ENCODE peak calls at places on chromosome 11, in nine cellular contexts. One of them, this sample, is unnamed.

GRCh38 chr11:114159320-114159719 is 99.8 kb downstream of the ZBTB16 start:
- DNase-seq in heart right ventricle: no peak
- DNase-seq in caudate nucleus: no peak
- DNase-seq in coronary artery: no peak
- DNase-seq in SW 1271: no peak
- DNase-seq in immature natural killer cell: no peak
- DNase-seq in activated CD4-positive, alpha-beta T cell treated with anti-CD3 and anti-CD28 coated beads, Interleukin-2, amount 10 ng/mL, durations not matched to agents 7 days and 5 days: no peak
- DNase-seq in stimulated activated CD8-positive, alpha-beta memory T cell treated with anti-CD3 and anti-CD28 coated beads, Interleukin-12 subunit alpha, Interleukin-12 subunit beta, amount 100 ng/mL, for 1 hour: no peak
- DNase-seq in NCI-H774: no peak
- DNase-seq in this sample: no peak

GRCh38 chr11:73577496-73577917 is 20.4 kb downstream of the FAM168A start:
- DNase-seq in activated CD4-positive, alpha-beta T cell treated with anti-CD3 and anti-CD28 coated beads, Interleukin-2, amount 10 ng/mL, durations not matched to agents 7 days and 5 days: peak
- DNase-seq in stimulated activated CD8-positive, alpha-beta memory T cell treated with anti-CD3 and anti-CD28 coated beads, Interleukin-12 subunit alpha, Interleukin-12 subunit beta, amount 100 ng/mL, for 1 hour: no peak
- DNase-seq in coronary artery: no peak
- DNase-seq in SW 1271: no peak
- DNase-seq in immature natural killer cell: no peak
- DNase-seq in heart right ventricle: no peak
- DNase-seq in NCI-H774: no peak
- DNase-seq in caudate nucleus: no peak
- DNase-seq in this sample: no peak

GRCh38 chr11:70650075-70650909 is 252.0 kb downstream of the CTTN start:
- DNase-seq in activated CD4-positive, alpha-beta T cell treated with anti-CD3 and anti-CD28 coated beads, Interleukin-2, amount 10 ng/mL, durations not matched to agents 7 days and 5 days: peak
- DNase-seq in heart right ventricle: peak
- DNase-seq in SW 1271: peak
- DNase-seq in NCI-H774: no peak
- DNase-seq in caudate nucleus: no peak
- DNase-seq in stimulated activated CD8-positive, alpha-beta memory T cell treated with anti-CD3 and anti-CD28 coated beads, Interleukin-12 subunit alpha, Interleukin-12 subunit beta, amount 100 ng/mL, for 1 hour: no peak
- DNase-seq in immature natural killer cell: peak
- DNase-seq in coronary artery: no peak
- DNase-seq in this sample: peak

GRCh38 chr11:47378011-47378835 is at the start of gene SPI1:
- DNase-seq in SW 1271: no peak
- DNase-seq in immature natural killer cell: no peak
- DNase-seq in stimulated activated CD8-positive, alpha-beta memory T cell treated with anti-CD3 and anti-CD28 coated beads, Interleukin-12 subunit alpha, Interleukin-12 subunit beta, amount 100 ng/mL, for 1 hour: no peak
- DNase-seq in coronary artery: no peak
- DNase-seq in caudate nucleus: no peak
- DNase-seq in activated CD4-positive, alpha-beta T cell treated with anti-CD3 and anti-CD28 coated beads, Interleukin-2, amount 10 ng/mL, durations not matched to agents 7 days and 5 days: no peak
- DNase-seq in heart right ventricle: peak
- DNase-seq in NCI-H774: no peak
- DNase-seq in this sample: no peak

GRCh38 chr11:34161812-34162506 is 56.5 kb downstream of the NAT10 start:
- DNase-seq in SW 1271: no peak
- DNase-seq in activated CD4-positive, alpha-beta T cell treated with anti-CD3 and anti-CD28 coated beads, Interleukin-2, amount 10 ng/mL, durations not matched to agents 7 days and 5 days: peak
- DNase-seq in caudate nucleus: no peak
- DNase-seq in coronary artery: no peak
- DNase-seq in stimulated activated CD8-positive, alpha-beta memory T cell treated with anti-CD3 and anti-CD28 coated beads, Interleukin-12 subunit alpha, Interleukin-12 subunit beta, amount 100 ng/mL, for 1 hour: peak
- DNase-seq in NCI-H774: no peak
- DNase-seq in immature natural killer cell: peak
- DNase-seq in heart right ventricle: no peak
- DNase-seq in this sample: no peak

GRCh38 chr11:70490723-70491558 is 92.6 kb downstream of the CTTN start:
- DNase-seq in NCI-H774: no peak
- DNase-seq in SW 1271: no peak
- DNase-seq in heart right ventricle: no peak
- DNase-seq in immature natural killer cell: no peak
- DNase-seq in stimulated activated CD8-positive, alpha-beta memory T cell treated with anti-CD3 and anti-CD28 coated beads, Interleukin-12 subunit alpha, Interleukin-12 subunit beta, amount 100 ng/mL, for 1 hour: no peak
- DNase-seq in activated CD4-positive, alpha-beta T cell treated with anti-CD3 and anti-CD28 coated beads, Interleukin-2, amount 10 ng/mL, durations not matched to agents 7 days and 5 days: no peak
- DNase-seq in caudate nucleus: no peak
- DNase-seq in coronary artery: no peak
- DNase-seq in this sample: no peak

GRCh38 chr11:19365743-19366410 is 125.1 kb upstream of the E2F8 start:
- DNase-seq in stimulated activated CD8-positive, alpha-beta memory T cell treated with anti-CD3 and anti-CD28 coated beads, Interleukin-12 subunit alpha, Interleukin-12 subunit beta, amount 100 ng/mL, for 1 hour: no peak
- DNase-seq in heart right ventricle: no peak
- DNase-seq in activated CD4-positive, alpha-beta T cell treated with anti-CD3 and anti-CD28 coated beads, Interleukin-2, amount 10 ng/mL, durations not matched to agents 7 days and 5 days: no peak
- DNase-seq in immature natural killer cell: no peak
- DNase-seq in NCI-H774: peak
- DNase-seq in coronary artery: peak
- DNase-seq in caudate nucleus: no peak
- DNase-seq in SW 1271: no peak
- DNase-seq in this sample: no peak

GRCh38 chr11:131999084-131999483 is 628.7 kb downstream of the NTM start:
- DNase-seq in NCI-H774: no peak
- DNase-seq in activated CD4-positive, alpha-beta T cell treated with anti-CD3 and anti-CD28 coated beads, Interleukin-2, amount 10 ng/mL, durations not matched to agents 7 days and 5 days: no peak
- DNase-seq in immature natural killer cell: no peak
- DNase-seq in coronary artery: no peak
- DNase-seq in heart right ventricle: no peak
- DNase-seq in caudate nucleus: no peak
- DNase-seq in stimulated activated CD8-positive, alpha-beta memory T cell treated with anti-CD3 and anti-CD28 coated beads, Interleukin-12 subunit alpha, Interleukin-12 subunit beta, amount 100 ng/mL, for 1 hour: no peak
- DNase-seq in SW 1271: no peak
- DNase-seq in this sample: no peak

GRCh38 chr11:61362542-61362875 is 335 bp downstream of the TMEM138 start:
- DNase-seq in activated CD4-positive, alpha-beta T cell treated with anti-CD3 and anti-CD28 coated beads, Interleukin-2, amount 10 ng/mL, durations not matched to agents 7 days and 5 days: peak
- DNase-seq in SW 1271: peak
- DNase-seq in stimulated activated CD8-positive, alpha-beta memory T cell treated with anti-CD3 and anti-CD28 coated beads, Interleukin-12 subunit alpha, Interleukin-12 subunit beta, amount 100 ng/mL, for 1 hour: peak
- DNase-seq in NCI-H774: no peak
- DNase-seq in coronary artery: peak
- DNase-seq in caudate nucleus: no peak
- DNase-seq in immature natural killer cell: no peak
- DNase-seq in heart right ventricle: no peak
- DNase-seq in this sample: no peak

GRCh38 chr11:554824-555499 is 5.6 kb downstream of the LMNTD2 start:
- DNase-seq in stimulated activated CD8-positive, alpha-beta memory T cell treated with anti-CD3 and anti-CD28 coated beads, Interleukin-12 subunit alpha, Interleukin-12 subunit beta, amount 100 ng/mL, for 1 hour: peak
- DNase-seq in immature natural killer cell: peak
- DNase-seq in NCI-H774: peak
- DNase-seq in activated CD4-positive, alpha-beta T cell treated with anti-CD3 and anti-CD28 coated beads, Interleukin-2, amount 10 ng/mL, durations not matched to agents 7 days and 5 days: peak
- DNase-seq in heart right ventricle: peak
- DNase-seq in SW 1271: peak
- DNase-seq in caudate nucleus: peak
- DNase-seq in coronary artery: no peak
- DNase-seq in this sample: no peak

GRCh38 chr11:74465291-74465708 is 2.0 kb downstream of the KCNE3 start:
- DNase-seq in NCI-H774: no peak
- DNase-seq in coronary artery: no peak
- DNase-seq in heart right ventricle: no peak
- DNase-seq in SW 1271: no peak
- DNase-seq in activated CD4-positive, alpha-beta T cell treated with anti-CD3 and anti-CD28 coated beads, Interleukin-2, amount 10 ng/mL, durations not matched to agents 7 days and 5 days: no peak
- DNase-seq in caudate nucleus: no peak
- DNase-seq in immature natural killer cell: no peak
- DNase-seq in stimulated activated CD8-positive, alpha-beta memory T cell treated with anti-CD3 and anti-CD28 coated beads, Interleukin-12 subunit alpha, Interleukin-12 subunit beta, amount 100 ng/mL, for 1 hour: no peak
- DNase-seq in this sample: no peak

GRCh38 chr11:83195176-83195531 is 1.6 kb downstream of the ANKRD42 start:
- DNase-seq in SW 1271: no peak
- DNase-seq in activated CD4-positive, alpha-beta T cell treated with anti-CD3 and anti-CD28 coated beads, Interleukin-2, amount 10 ng/mL, durations not matched to agents 7 days and 5 days: no peak
- DNase-seq in stimulated activated CD8-positive, alpha-beta memory T cell treated with anti-CD3 and anti-CD28 coated beads, Interleukin-12 subunit alpha, Interleukin-12 subunit beta, amount 100 ng/mL, for 1 hour: no peak
- DNase-seq in immature natural killer cell: no peak
- DNase-seq in caudate nucleus: no peak
- DNase-seq in heart right ventricle: no peak
- DNase-seq in coronary artery: no peak
- DNase-seq in NCI-H774: no peak
- DNase-seq in this sample: no peak

GRCh38 chr11:120646206-120646605 is 134.7 kb downstream of the GRIK4 start:
- DNase-seq in NCI-H774: no peak
- DNase-seq in caudate nucleus: no peak
- DNase-seq in activated CD4-positive, alpha-beta T cell treated with anti-CD3 and anti-CD28 coated beads, Interleukin-2, amount 10 ng/mL, durations not matched to agents 7 days and 5 days: no peak
- DNase-seq in immature natural killer cell: no peak
- DNase-seq in SW 1271: no peak
- DNase-seq in stimulated activated CD8-positive, alpha-beta memory T cell treated with anti-CD3 and anti-CD28 coated beads, Interleukin-12 subunit alpha, Interleukin-12 subunit beta, amount 100 ng/mL, for 1 hour: no peak
- DNase-seq in coronary artery: no peak
- DNase-seq in heart right ventricle: no peak
- DNase-seq in this sample: no peak

GRCh38 chr11:47327025-47327424 is 25.5 kb downstream of the MYBPC3 start:
- DNase-seq in heart right ventricle: peak
- DNase-seq in caudate nucleus: no peak
- DNase-seq in activated CD4-positive, alpha-beta T cell treated with anti-CD3 and anti-CD28 coated beads, Interleukin-2, amount 10 ng/mL, durations not matched to agents 7 days and 5 days: no peak
- DNase-seq in coronary artery: no peak
- DNase-seq in immature natural killer cell: no peak
- DNase-seq in NCI-H774: no peak
- DNase-seq in stimulated activated CD8-positive, alpha-beta memory T cell treated with anti-CD3 and anti-CD28 coated beads, Interleukin-12 subunit alpha, Interleukin-12 subunit beta, amount 100 ng/mL, for 1 hour: no peak
- DNase-seq in SW 1271: no peak
- DNase-seq in this sample: no peak

GRCh38 chr11:73358071-73358470 is 18.1 kb upstream of the RELT start:
- DNase-seq in stimulated activated CD8-positive, alpha-beta memory T cell treated with anti-CD3 and anti-CD28 coated beads, Interleukin-12 subunit alpha, Interleukin-12 subunit beta, amount 100 ng/mL, for 1 hour: no peak
- DNase-seq in NCI-H774: no peak
- DNase-seq in SW 1271: no peak
- DNase-seq in coronary artery: no peak
- DNase-seq in immature natural killer cell: no peak
- DNase-seq in activated CD4-positive, alpha-beta T cell treated with anti-CD3 and anti-CD28 coated beads, Interleukin-2, amount 10 ng/mL, durations not matched to agents 7 days and 5 days: no peak
- DNase-seq in caudate nucleus: no peak
- DNase-seq in heart right ventricle: no peak
- DNase-seq in this sample: no peak

GRCh38 chr11:120871924-120872323 is 152.0 kb upstream of the TBCEL start:
- DNase-seq in stimulated activated CD8-positive, alpha-beta memory T cell treated with anti-CD3 and anti-CD28 coated beads, Interleukin-12 subunit alpha, Interleukin-12 subunit beta, amount 100 ng/mL, for 1 hour: no peak
- DNase-seq in heart right ventricle: no peak
- DNase-seq in coronary artery: no peak
- DNase-seq in caudate nucleus: no peak
- DNase-seq in NCI-H774: no peak
- DNase-seq in SW 1271: no peak
- DNase-seq in immature natural killer cell: no peak
- DNase-seq in activated CD4-positive, alpha-beta T cell treated with anti-CD3 and anti-CD28 coated beads, Interleukin-2, amount 10 ng/mL, durations not matched to agents 7 days and 5 days: no peak
- DNase-seq in this sample: no peak

GRCh38 chr11:67313125-67313890 is 10.0 kb downstream of the SSH3 start:
- DNase-seq in SW 1271: no peak
- DNase-seq in caudate nucleus: no peak
- DNase-seq in coronary artery: no peak
- DNase-seq in heart right ventricle: no peak
- DNase-seq in NCI-H774: no peak
- DNase-seq in stimulated activated CD8-positive, alpha-beta memory T cell treated with anti-CD3 and anti-CD28 coated beads, Interleukin-12 subunit alpha, Interleukin-12 subunit beta, amount 100 ng/mL, for 1 hour: no peak
- DNase-seq in activated CD4-positive, alpha-beta T cell treated with anti-CD3 and anti-CD28 coated beads, Interleukin-2, amount 10 ng/mL, durations not matched to agents 7 days and 5 days: no peak
- DNase-seq in immature natural killer cell: no peak
- DNase-seq in this sample: no peak

GRCh38 chr11:128465531-128465930 is 121.8 kb downstream of the ETS1 start:
- DNase-seq in immature natural killer cell: no peak
- DNase-seq in heart right ventricle: no peak
- DNase-seq in NCI-H774: no peak
- DNase-seq in caudate nucleus: no peak
- DNase-seq in SW 1271: no peak
- DNase-seq in stimulated activated CD8-positive, alpha-beta memory T cell treated with anti-CD3 and anti-CD28 coated beads, Interleukin-12 subunit alpha, Interleukin-12 subunit beta, amount 100 ng/mL, for 1 hour: no peak
- DNase-seq in coronary artery: no peak
- DNase-seq in activated CD4-positive, alpha-beta T cell treated with anti-CD3 and anti-CD28 coated beads, Interleukin-2, amount 10 ng/mL, durations not matched to agents 7 days and 5 days: peak
- DNase-seq in this sample: no peak

GRCh38 chr11:79287952-79288351 is 152.9 kb downstream of the TENM4 start:
- DNase-seq in caudate nucleus: no peak
- DNase-seq in SW 1271: no peak
- DNase-seq in stimulated activated CD8-positive, alpha-beta memory T cell treated with anti-CD3 and anti-CD28 coated beads, Interleukin-12 subunit alpha, Interleukin-12 subunit beta, amount 100 ng/mL, for 1 hour: no peak
- DNase-seq in heart right ventricle: no peak
- DNase-seq in immature natural killer cell: no peak
- DNase-seq in activated CD4-positive, alpha-beta T cell treated with anti-CD3 and anti-CD28 coated beads, Interleukin-2, amount 10 ng/mL, durations not matched to agents 7 days and 5 days: no peak
- DNase-seq in NCI-H774: no peak
- DNase-seq in coronary artery: peak
- DNase-seq in this sample: no peak

GRCh38 chr11:61541568-61541967 is 33.0 kb downstream of the LRRC10B start:
- DNase-seq in NCI-H774: no peak
- DNase-seq in activated CD4-positive, alpha-beta T cell treated with anti-CD3 and anti-CD28 coated beads, Interleukin-2, amount 10 ng/mL, durations not matched to agents 7 days and 5 days: no peak
- DNase-seq in heart right ventricle: no peak
- DNase-seq in coronary artery: no peak
- DNase-seq in stimulated activated CD8-positive, alpha-beta memory T cell treated with anti-CD3 and anti-CD28 coated beads, Interleukin-12 subunit alpha, Interleukin-12 subunit beta, amount 100 ng/mL, for 1 hour: no peak
- DNase-seq in immature natural killer cell: no peak
- DNase-seq in SW 1271: peak
- DNase-seq in caudate nucleus: no peak
- DNase-seq in this sample: no peak

GRCh38 chr11:59523541-59523940 is 12.2 kb downstream of the OR4D9 start:
- DNase-seq in immature natural killer cell: no peak
- DNase-seq in SW 1271: no peak
- DNase-seq in caudate nucleus: no peak
- DNase-seq in stimulated activated CD8-positive, alpha-beta memory T cell treated with anti-CD3 and anti-CD28 coated beads, Interleukin-12 subunit alpha, Interleukin-12 subunit beta, amount 100 ng/mL, for 1 hour: no peak
- DNase-seq in coronary artery: no peak
- DNase-seq in heart right ventricle: no peak
- DNase-seq in activated CD4-positive, alpha-beta T cell treated with anti-CD3 and anti-CD28 coated beads, Interleukin-2, amount 10 ng/mL, durations not matched to agents 7 days and 5 days: no peak
- DNase-seq in NCI-H774: no peak
- DNase-seq in this sample: no peak

GRCh38 chr11:61866231-61866957 is 25.0 kb downstream of the FADS3 start:
- DNase-seq in SW 1271: no peak
- DNase-seq in stimulated activated CD8-positive, alpha-beta memory T cell treated with anti-CD3 and anti-CD28 coated beads, Interleukin-12 subunit alpha, Interleukin-12 subunit beta, amount 100 ng/mL, for 1 hour: no peak
- DNase-seq in immature natural killer cell: no peak
- DNase-seq in caudate nucleus: no peak
- DNase-seq in heart right ventricle: no peak
- DNase-seq in coronary artery: no peak
- DNase-seq in NCI-H774: no peak
- DNase-seq in activated CD4-positive, alpha-beta T cell treated with anti-CD3 and anti-CD28 coated beads, Interleukin-2, amount 10 ng/mL, durations not matched to agents 7 days and 5 days: no peak
- DNase-seq in this sample: no peak

GRCh38 chr11:47605921-47606320 is 11.7 kb upstream of the C1QTNF4 start:
- DNase-seq in SW 1271: no peak
- DNase-seq in activated CD4-positive, alpha-beta T cell treated with anti-CD3 and anti-CD28 coated beads, Interleukin-2, amount 10 ng/mL, durations not matched to agents 7 days and 5 days: no peak
- DNase-seq in immature natural killer cell: no peak
- DNase-seq in stimulated activated CD8-positive, alpha-beta memory T cell treated with anti-CD3 and anti-CD28 coated beads, Interleukin-12 subunit alpha, Interleukin-12 subunit beta, amount 100 ng/mL, for 1 hour: no peak
- DNase-seq in coronary artery: no peak
- DNase-seq in NCI-H774: no peak
- DNase-seq in caudate nucleus: no peak
- DNase-seq in heart right ventricle: no peak
- DNase-seq in this sample: no peak

GRCh38 chr11:113593698-113594308 is 112.3 kb downstream of the TMPRSS5 start:
- DNase-seq in caudate nucleus: no peak
- DNase-seq in activated CD4-positive, alpha-beta T cell treated with anti-CD3 and anti-CD28 coated beads, Interleukin-2, amount 10 ng/mL, durations not matched to agents 7 days and 5 days: peak
- DNase-seq in heart right ventricle: no peak
- DNase-seq in stimulated activated CD8-positive, alpha-beta memory T cell treated with anti-CD3 and anti-CD28 coated beads, Interleukin-12 subunit alpha, Interleukin-12 subunit beta, amount 100 ng/mL, for 1 hour: no peak
- DNase-seq in SW 1271: no peak
- DNase-seq in coronary artery: no peak
- DNase-seq in NCI-H774: no peak
- DNase-seq in immature natural killer cell: peak
- DNase-seq in this sample: no peak

GRCh38 chr11:134466035-134466908 is 54.2 kb upstream of the B3GAT1 start:
- DNase-seq in SW 1271: no peak
- DNase-seq in heart right ventricle: no peak
- DNase-seq in stimulated activated CD8-positive, alpha-beta memory T cell treated with anti-CD3 and anti-CD28 coated beads, Interleukin-12 subunit alpha, Interleukin-12 subunit beta, amount 100 ng/mL, for 1 hour: no peak
- DNase-seq in coronary artery: no peak
- DNase-seq in immature natural killer cell: no peak
- DNase-seq in activated CD4-positive, alpha-beta T cell treated with anti-CD3 and anti-CD28 coated beads, Interleukin-2, amount 10 ng/mL, durations not matched to agents 7 days and 5 days: no peak
- DNase-seq in NCI-H774: no peak
- DNase-seq in caudate nucleus: no peak
- DNase-seq in this sample: no peak

GRCh38 chr11:57073121-57073520 is 84.4 kb downstream of the OR5AK2 start:
- DNase-seq in caudate nucleus: no peak
- DNase-seq in immature natural killer cell: no peak
- DNase-seq in activated CD4-positive, alpha-beta T cell treated with anti-CD3 and anti-CD28 coated beads, Interleukin-2, amount 10 ng/mL, durations not matched to agents 7 days and 5 days: no peak
- DNase-seq in stimulated activated CD8-positive, alpha-beta memory T cell treated with anti-CD3 and anti-CD28 coated beads, Interleukin-12 subunit alpha, Interleukin-12 subunit beta, amount 100 ng/mL, for 1 hour: no peak
- DNase-seq in heart right ventricle: no peak
- DNase-seq in coronary artery: no peak
- DNase-seq in SW 1271: no peak
- DNase-seq in NCI-H774: no peak
- DNase-seq in this sample: no peak

GRCh38 chr11:119650251-119650650 is 78.7 kb downstream of the NECTIN1 start:
- DNase-seq in heart right ventricle: no peak
- DNase-seq in activated CD4-positive, alpha-beta T cell treated with anti-CD3 and anti-CD28 coated beads, Interleukin-2, amount 10 ng/mL, durations not matched to agents 7 days and 5 days: no peak
- DNase-seq in NCI-H774: no peak
- DNase-seq in immature natural killer cell: no peak
- DNase-seq in stimulated activated CD8-positive, alpha-beta memory T cell treated with anti-CD3 and anti-CD28 coated beads, Interleukin-12 subunit alpha, Interleukin-12 subunit beta, amount 100 ng/mL, for 1 hour: no peak
- DNase-seq in caudate nucleus: no peak
- DNase-seq in SW 1271: no peak
- DNase-seq in coronary artery: no peak
- DNase-seq in this sample: no peak

GRCh38 chr11:109641549-109641948 is 219.6 kb downstream of the C11orf87 start:
- DNase-seq in caudate nucleus: no peak
- DNase-seq in stimulated activated CD8-positive, alpha-beta memory T cell treated with anti-CD3 and anti-CD28 coated beads, Interleukin-12 subunit alpha, Interleukin-12 subunit beta, amount 100 ng/mL, for 1 hour: no peak
- DNase-seq in NCI-H774: no peak
- DNase-seq in coronary artery: no peak
- DNase-seq in heart right ventricle: no peak
- DNase-seq in activated CD4-positive, alpha-beta T cell treated with anti-CD3 and anti-CD28 coated beads, Interleukin-2, amount 10 ng/mL, durations not matched to agents 7 days and 5 days: no peak
- DNase-seq in SW 1271: no peak
- DNase-seq in immature natural killer cell: no peak
- DNase-seq in this sample: no peak

GRCh38 chr11:77115956-77116355 is 12.1 kb upstream of the MYO7A start:
- DNase-seq in immature natural killer cell: no peak
- DNase-seq in stimulated activated CD8-positive, alpha-beta memory T cell treated with anti-CD3 and anti-CD28 coated beads, Interleukin-12 subunit alpha, Interleukin-12 subunit beta, amount 100 ng/mL, for 1 hour: no peak
- DNase-seq in NCI-H774: no peak
- DNase-seq in SW 1271: no peak
- DNase-seq in coronary artery: no peak
- DNase-seq in caudate nucleus: no peak
- DNase-seq in activated CD4-positive, alpha-beta T cell treated with anti-CD3 and anti-CD28 coated beads, Interleukin-2, amount 10 ng/mL, durations not matched to agents 7 days and 5 days: no peak
- DNase-seq in heart right ventricle: no peak
- DNase-seq in this sample: no peak

This sample was measured in type B pancreatic cell.